ENCODE peak calls at places on chromosomes 4 and X, in seven cellular contexts. R, Y, A, O, Q, P and U are unnamed samples.

GRCh38 chr4:119942806-119943205 is 123.8 kb downstream of the MAD2L1 start:
- DNase-seq in R (no peak), Y (no peak), A (no peak), O (no peak), Q (no peak), P (no peak), U (no peak)

GRCh38 chrX:108537005-108537404 is 97.4 kb downstream of the COL4A5 start:
- DNase-seq in R (peak; percentile 17), Y (peak; percentile 21), A (no peak), O (peak; percentile 13), Q (peak; percentile 22), P (no peak), U (peak; percentile 49)

GRCh38 chrX:71181558-71181909 is 36.9 kb downstream of the NLGN3 start:
- DNase-seq in R (peak; percentile 12), Y (peak; percentile 41), A (no peak), O (no peak), Q (no peak), P (no peak), U (no peak)

GRCh38 chrX:45063319-45064095 is 137.2 kb downstream of the DIPK2B start:
- DNase-seq in R (no peak), Y (no peak), A (no peak), O (no peak), Q (no peak), P (no peak), U (no peak)

GRCh38 chrX:101659601-101660063 is at the start of gene ARMCX2:
- DNase-seq in R (no peak), Y (peak; percentile 81), A (no peak), O (no peak), Q (no peak), P (no peak), U (peak; percentile 24)

GRCh38 chr4:115275615-115276014 is 162.2 kb upstream of the NDST4 start:
- DNase-seq in R (no peak), Y (no peak), A (no peak), O (no peak), Q (no peak), P (no peak), U (no peak)

GRCh38 chr4:151276787-151277557 is at the start of gene PRSS48:
- DNase-seq in R (peak; percentile 62), Y (peak; percentile 68), A (no peak), O (peak; percentile 34), Q (peak; percentile 55), P (peak; percentile 79), U (peak; percentile 12)

GRCh38 chrX:22399793-22400192 is 127.1 kb downstream of the CBLL2 start:
- DNase-seq in R (no peak), Y (no peak), A (no peak), O (peak; percentile 57), Q (no peak), P (no peak), U (no peak)

GRCh38 chrX:103240155-103240554 is 14.8 kb downstream of the TCEAL8 start:
- DNase-seq in R (no peak), Y (no peak), A (no peak), O (no peak), Q (no peak), P (no peak), U (no peak)

GRCh38 chr4:93261207-93261606 is 567.3 kb upstream of the ATOH1 start:
- DNase-seq in R (no peak), Y (no peak), A (no peak), O (no peak), Q (no peak), P (no peak), U (no peak)

GRCh38 chr4:110184124-110184790 is 14.2 kb downstream of the ELOVL6 start:
- DNase-seq in R (no peak), Y (no peak), A (no peak), O (no peak), Q (no peak), P (peak; percentile 39), U (no peak)

GRCh38 chr4:120557372-120557771 is 365.2 kb downstream of the PRDM5 start:
- DNase-seq in R (no peak), Y (no peak), A (no peak), O (peak; percentile 18), Q (no peak), P (no peak), U (no peak)

GRCh38 chrX:125090046-125090445 is 229.6 kb upstream of the TEX13C start:
- DNase-seq in R (no peak), Y (no peak), A (no peak), O (no peak), Q (no peak), P (no peak), U (peak; percentile 0)

GRCh38 chrX:127259742-127260141 is 440.2 kb downstream of the PRR32 start:
- DNase-seq in R (no peak), Y (no peak), A (no peak), O (no peak), Q (no peak), P (no peak), U (no peak)

GRCh38 chrX:20967725-20968124 is 406.5 kb upstream of the CNKSR2 start:
- DNase-seq in R (no peak), Y (no peak), A (no peak), O (no peak), Q (peak; percentile 1), P (no peak), U (no peak)

GRCh38 chr4:108834787-108835384 is 72.0 kb upstream of the ETNPPL start:
- DNase-seq in R (no peak), Y (peak; percentile 16), A (no peak), O (peak; percentile 4), Q (peak; percentile 23), P (no peak), U (peak; percentile 40)

GRCh38 chr4:56981795-56982201 is 3.1 kb downstream of the POLR2B start:
- DNase-seq in R (no peak), Y (no peak), A (no peak), O (no peak), Q (no peak), P (no peak), U (no peak)

GRCh38 chr4:7939377-7940108 is at the start of gene AFAP1:
- DNase-seq in R (peak; percentile 99), Y (peak; percentile 99), A (no peak), O (peak; percentile 37), Q (peak; percentile 66), P (no peak), U (peak; percentile 95)

GRCh38 chrX:43008356-43008755 is 230.4 kb upstream of the PPP1R2C start:
- DNase-seq in R (no peak), Y (no peak), A (no peak), O (no peak), Q (no peak), P (no peak), U (no peak)

GRCh38 chr4:136241221-136241986 is 1290.9 kb downstream of the PCDH18 start:
- DNase-seq in R (no peak), Y (no peak), A (no peak), O (no peak), Q (no peak), P (no peak), U (no peak)

GRCh38 chr4:55318541-55319129 is 27.4 kb upstream of the SRD5A3 start:
- DNase-seq in R (no peak), Y (no peak), A (no peak), O (no peak), Q (no peak), P (no peak), U (no peak)

GRCh38 chr4:165394275-165394674 is 15.5 kb downstream of the CPE start:
- DNase-seq in R (no peak), Y (no peak), A (no peak), O (no peak), Q (no peak), P (no peak), U (no peak)

GRCh38 chrX:74419861-74420193 is 1.5 kb upstream of the SLC16A2 start:
- DNase-seq in R (no peak), Y (no peak), A (no peak), O (no peak), Q (no peak), P (no peak), U (no peak)
- TF ChIP-seq JUND in R (no peak), Y (no peak), A (no peak), O (no peak), Q (no peak), P (no peak), U (no peak)

DNA sequence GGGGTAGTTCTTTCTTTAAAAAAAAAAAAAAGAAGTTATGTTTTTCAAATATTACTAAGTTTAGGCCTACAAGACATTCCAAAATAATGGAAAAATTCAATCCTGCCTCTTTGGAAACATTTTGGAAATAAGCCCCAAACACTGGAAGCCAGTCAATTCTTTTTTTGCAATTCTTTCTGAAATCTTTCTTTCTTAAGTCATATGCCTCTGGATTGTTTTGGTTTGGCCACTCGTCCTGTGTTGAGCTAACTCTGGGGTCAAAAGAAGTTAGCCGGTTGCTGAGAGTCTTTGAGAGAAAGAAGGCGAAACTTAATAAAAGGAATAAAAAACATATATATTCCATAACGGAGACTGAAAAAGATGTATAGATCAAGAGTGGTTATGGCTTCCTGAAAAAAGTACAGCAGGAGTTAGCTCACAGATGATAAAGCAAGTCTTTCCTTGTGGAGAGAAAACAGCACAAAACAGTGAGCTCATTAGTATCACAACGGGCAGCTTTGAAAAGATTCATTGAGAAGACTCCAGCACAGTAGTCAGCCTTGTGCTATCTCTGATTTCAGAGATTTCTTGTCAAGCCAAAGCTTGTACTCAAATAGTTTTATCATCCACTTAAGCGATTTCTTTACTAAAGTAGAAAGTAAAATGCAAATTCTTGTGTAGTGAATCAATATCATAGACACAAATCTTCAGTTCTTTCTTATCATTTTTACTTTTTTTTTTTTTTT is 64.8 kb downstream of the PLS3 start:
- DNase-seq in R (no peak), Y (no peak), A (no peak), O (no peak), Q (no peak), P (no peak), U (no peak)
- TF ChIP-seq JUND in R (no peak), Y (no peak), A (no peak), O (no peak), Q (no peak), P (no peak), U (no peak)

DNA sequence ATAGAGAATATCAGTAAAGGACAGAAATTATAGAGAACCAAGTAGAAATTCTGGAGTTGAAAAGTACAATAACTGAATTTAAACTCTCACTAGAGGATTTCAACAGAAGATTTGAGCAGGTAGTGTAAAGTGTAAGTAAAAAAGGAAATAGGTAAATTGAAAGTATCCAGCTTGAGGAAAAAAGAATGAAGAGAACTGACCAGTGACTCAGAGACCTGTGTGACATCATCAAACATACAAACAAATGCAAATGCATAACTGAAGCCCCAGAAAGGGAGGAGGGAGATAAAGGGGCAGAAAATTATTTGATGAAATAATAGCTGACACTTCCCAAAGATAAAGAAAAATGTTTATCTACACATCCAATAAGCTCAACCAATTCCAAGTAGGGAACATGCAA is 8.3 kb upstream of the SPON2 start:
- DNase-seq in R (no peak), Y (no peak), A (no peak), O (no peak), Q (no peak), P (no peak), U (no peak)
- TF ChIP-seq JUND in R (no peak), Y (no peak), A (no peak), O (no peak), Q (no peak), P (no peak), U (no peak)

DNA sequence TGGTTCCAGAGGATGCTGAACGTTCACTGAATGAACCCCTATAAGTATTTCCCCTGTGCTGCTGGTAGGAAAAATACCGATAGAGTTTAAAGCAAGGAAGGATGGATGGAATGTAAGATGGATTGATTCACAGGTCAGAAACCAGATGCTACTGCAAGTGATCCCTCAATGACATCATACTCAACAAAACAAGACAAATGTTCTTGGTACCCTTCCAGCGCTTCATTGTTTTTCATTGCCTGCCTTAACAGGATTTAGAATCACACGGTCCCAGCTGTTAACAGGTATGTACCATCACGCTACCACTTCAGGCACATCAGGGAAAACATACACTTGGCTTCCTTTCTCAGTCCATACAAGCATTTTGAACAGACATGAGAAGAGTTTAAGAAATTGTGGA is 118.1 kb upstream of the TLR3 start:
- DNase-seq in R (no peak), Y (no peak), A (no peak), O (no peak), Q (no peak), P (no peak), U (no peak)
- TF ChIP-seq JUND in R (no peak), Y (no peak), A (no peak), O (no peak), Q (no peak), P (no peak), U (no peak)